ENCODE peak calls at places on chromosome 7, in six cellular contexts. One of them, this sample, is unnamed.

GRCh38 chr7:28572321-28573058 is 160.2 kb downstream of the CREB5 start:
- DNase-seq in GM23338: no peak
- DNase-seq in OCI-LY7: peak; percentile 45
- DNase-seq in H9: no peak
- DNase-seq in GM23248: no peak
- DNase-seq in astrocyte: no peak
- DNase-seq in this sample: no peak

GRCh38 chr7:38796636-38797501 is 112.1 kb downstream of the VPS41 start:
- DNase-seq in GM23338: peak; percentile 76
- DNase-seq in OCI-LY7: peak; percentile 55
- DNase-seq in H9: no peak
- DNase-seq in GM23248: peak; percentile 66
- DNase-seq in astrocyte: peak; percentile 27
- DNase-seq in this sample: peak; percentile 39

GRCh38 chr7:123355576-123356195 is 155.9 kb upstream of the SLC13A1 start:
- DNase-seq in GM23338: peak; percentile 30
- DNase-seq in OCI-LY7: no peak
- DNase-seq in H9: peak; percentile 34
- DNase-seq in GM23248: no peak
- DNase-seq in astrocyte: peak; percentile 6
- DNase-seq in this sample: no peak

GRCh38 chr7:138992052-138992531 is 10.9 kb upstream of the KIAA1549 start:
- DNase-seq in GM23338: no peak
- DNase-seq in OCI-LY7: no peak
- DNase-seq in H9: no peak
- DNase-seq in GM23248: peak; percentile 94
- DNase-seq in astrocyte: peak; percentile 87
- DNase-seq in this sample: no peak

GRCh38 chr7:97871659-97872024 is 566 bp downstream of the ASNS start:
- DNase-seq in GM23338: peak; percentile 59
- DNase-seq in OCI-LY7: peak; percentile 55
- DNase-seq in H9: peak; percentile 39
- DNase-seq in GM23248: no peak
- DNase-seq in astrocyte: no peak
- DNase-seq in this sample: no peak

GRCh38 chr7:148142660-148143248 is 447.8 kb upstream of the C7orf33 start:
- DNase-seq in GM23338: peak; percentile 73
- DNase-seq in OCI-LY7: peak; percentile 27
- DNase-seq in H9: no peak
- DNase-seq in GM23248: peak; percentile 41
- DNase-seq in astrocyte: no peak
- DNase-seq in this sample: peak; percentile 11

GRCh38 chr7:137169282-137169698 is 174.2 kb downstream of the PTN start:
- DNase-seq in GM23338: peak; percentile 88
- DNase-seq in OCI-LY7: peak; percentile 3
- DNase-seq in H9: peak; percentile 83
- DNase-seq in GM23248: peak; percentile 73
- DNase-seq in astrocyte: peak; percentile 71
- DNase-seq in this sample: no peak

GRCh38 chr7:77395543-77395942 is 20.6 kb downstream of the GSAP start:
- DNase-seq in GM23338: no peak
- DNase-seq in OCI-LY7: no peak
- DNase-seq in H9: no peak
- DNase-seq in GM23248: no peak
- DNase-seq in astrocyte: no peak
- DNase-seq in this sample: no peak

GRCh38 chr7:36084485-36085091 is 68.5 kb upstream of the EEPD1 start:
- DNase-seq in GM23338: peak; percentile 76
- DNase-seq in OCI-LY7: no peak
- DNase-seq in H9: peak; percentile 80
- DNase-seq in GM23248: peak; percentile 53
- DNase-seq in astrocyte: peak; percentile 73
- DNase-seq in this sample: no peak

GRCh38 chr7:105015631-105015965 is 1.6 kb downstream of the KMT2E start:
- DNase-seq in GM23338: peak; percentile 55
- DNase-seq in OCI-LY7: peak; percentile 47
- DNase-seq in H9: no peak
- DNase-seq in GM23248: peak; percentile 63
- DNase-seq in astrocyte: no peak
- DNase-seq in this sample: peak; percentile 50

GRCh38 chr7:32069251-32069650 is 956 bp downstream of the PDE1C start:
- DNase-seq in GM23338: no peak
- DNase-seq in OCI-LY7: no peak
- DNase-seq in H9: no peak
- DNase-seq in GM23248: no peak
- DNase-seq in astrocyte: no peak
- DNase-seq in this sample: no peak

GRCh38 chr7:157409149-157409752 is 72.4 kb downstream of the DNAJB6 start:
- DNase-seq in GM23338: no peak
- DNase-seq in OCI-LY7: no peak
- DNase-seq in H9: peak; percentile 34
- DNase-seq in GM23248: no peak
- DNase-seq in astrocyte: peak; percentile 55
- DNase-seq in this sample: no peak

GRCh38 chr7:157409753-157410727 is 73.2 kb downstream of the DNAJB6 start:
- DNase-seq in GM23338: no peak
- DNase-seq in OCI-LY7: no peak
- DNase-seq in H9: peak; percentile 45
- DNase-seq in GM23248: no peak
- DNase-seq in astrocyte: no peak
- DNase-seq in this sample: no peak

GRCh38 chr7:157407512-157408257 is 70.9 kb downstream of the DNAJB6 start:
- DNase-seq in GM23338: no peak
- DNase-seq in OCI-LY7: no peak
- DNase-seq in H9: no peak
- DNase-seq in GM23248: no peak
- DNase-seq in astrocyte: no peak
- DNase-seq in this sample: no peak

GRCh38 chr7:157406971-157407370 is 70.2 kb downstream of the DNAJB6 start:
- DNase-seq in GM23338: no peak
- DNase-seq in OCI-LY7: no peak
- DNase-seq in H9: no peak
- DNase-seq in GM23248: no peak
- DNase-seq in astrocyte: no peak
- DNase-seq in this sample: no peak

DNA sequence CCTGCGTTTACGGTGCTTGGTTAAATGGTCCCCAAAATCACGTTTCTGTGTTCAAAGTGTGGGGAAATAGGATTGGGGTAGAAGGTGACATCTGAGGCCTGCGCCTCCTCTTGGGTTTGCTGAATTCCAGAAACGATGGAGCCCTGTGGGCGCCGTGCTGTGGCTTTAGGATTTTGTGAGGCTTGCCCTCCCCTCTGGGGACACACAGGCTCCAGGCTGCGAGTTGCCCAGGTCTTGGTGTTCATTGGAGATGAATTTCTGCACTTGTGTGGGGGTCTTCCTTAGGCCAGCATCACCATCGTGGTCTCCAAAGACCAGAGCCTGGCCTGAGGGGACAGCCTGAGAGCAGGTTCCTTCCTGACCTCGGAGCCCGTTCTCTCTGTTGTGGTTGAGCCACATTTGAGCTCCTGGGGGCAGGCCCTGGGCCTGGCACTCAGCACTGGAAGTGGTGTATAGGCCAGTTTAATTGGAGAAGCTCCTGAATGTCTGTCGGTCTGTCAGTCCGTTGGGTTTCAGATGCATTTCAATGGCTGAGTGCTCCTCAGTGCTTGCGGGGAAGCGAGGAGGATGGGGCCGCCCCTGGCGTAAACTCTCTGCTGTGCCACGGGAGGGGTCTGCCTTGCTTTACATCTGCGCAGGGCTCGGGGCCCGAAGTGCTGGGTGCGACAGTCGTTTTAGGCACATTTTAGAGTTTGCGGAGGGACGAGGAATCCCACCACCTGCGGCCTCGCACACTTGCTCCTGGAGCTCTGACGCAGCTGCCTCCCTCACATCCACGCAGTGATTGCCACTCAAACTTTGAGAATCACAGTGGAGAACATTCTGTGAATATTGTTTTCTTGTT is 71.7 kb downstream of the DNAJB6 start:
- DNase-seq in GM23338: no peak
- DNase-seq in OCI-LY7: no peak
- DNase-seq in H9: no peak
- DNase-seq in GM23248: no peak
- DNase-seq in astrocyte: no peak
- DNase-seq in this sample: no peak
- H4K20me1 ChIP-seq in GM23338: peaks cover 43% of the 10 kb centered on the region
- H4K20me1 ChIP-seq in OCI-LY7: no peaks in the 10 kb centered on the region
- H4K20me1 ChIP-seq in H9: no peaks in the 10 kb centered on the region
- H4K20me1 ChIP-seq in GM23248: no peaks in the 10 kb centered on the region
- H4K20me1 ChIP-seq in astrocyte: peaks cover 78% of the 10 kb centered on the region
- H4K20me1 ChIP-seq in this sample: peaks cover 49% of the 10 kb centered on the region

GRCh38 chr7:1236132-1236655 is 3.5 kb downstream of the UNCX start:
- DNase-seq in GM23338: peak; percentile 60
- DNase-seq in OCI-LY7: no peak
- DNase-seq in H9: no peak
- DNase-seq in GM23248: no peak
- DNase-seq in astrocyte: no peak
- DNase-seq in this sample: no peak
- H4K20me1 ChIP-seq in GM23338: peaks cover 15% of the 10 kb centered on the region
- H4K20me1 ChIP-seq in OCI-LY7: no peaks in the 10 kb centered on the region
- H4K20me1 ChIP-seq in H9: no peaks in the 10 kb centered on the region
- H4K20me1 ChIP-seq in GM23248: no peaks in the 10 kb centered on the region
- H4K20me1 ChIP-seq in astrocyte: peaks cover 18% of the 10 kb centered on the region
- H4K20me1 ChIP-seq in this sample: no peaks in the 10 kb centered on the region

GRCh38 chr7:34057136-34057535 is 151.8 kb downstream of the BMPER start:
- DNase-seq in GM23338: no peak
- DNase-seq in OCI-LY7: no peak
- DNase-seq in H9: no peak
- DNase-seq in GM23248: no peak
- DNase-seq in astrocyte: no peak
- DNase-seq in this sample: no peak
- H4K20me1 ChIP-seq in GM23338: no peaks in the 10 kb centered on the region
- H4K20me1 ChIP-seq in OCI-LY7: no peaks in the 10 kb centered on the region
- H4K20me1 ChIP-seq in H9: no peaks in the 10 kb centered on the region
- H4K20me1 ChIP-seq in GM23248: no peaks in the 10 kb centered on the region
- H4K20me1 ChIP-seq in astrocyte: no peaks in the 10 kb centered on the region
- H4K20me1 ChIP-seq in this sample: no peaks in the 10 kb centered on the region

GRCh38 chr7:43502941-43503340 is 80.0 kb upstream of the STK17A start:
- DNase-seq in GM23338: no peak
- DNase-seq in OCI-LY7: no peak
- DNase-seq in H9: no peak
- DNase-seq in GM23248: no peak
- DNase-seq in astrocyte: no peak
- DNase-seq in this sample: no peak
- H4K20me1 ChIP-seq in GM23338: no peaks in the 10 kb centered on the region
- H4K20me1 ChIP-seq in OCI-LY7: no peaks in the 10 kb centered on the region
- H4K20me1 ChIP-seq in H9: no peaks in the 10 kb centered on the region
- H4K20me1 ChIP-seq in GM23248: no peaks in the 10 kb centered on the region
- H4K20me1 ChIP-seq in astrocyte: no peaks in the 10 kb centered on the region
- H4K20me1 ChIP-seq in this sample: no peaks in the 10 kb centered on the region

DNA sequence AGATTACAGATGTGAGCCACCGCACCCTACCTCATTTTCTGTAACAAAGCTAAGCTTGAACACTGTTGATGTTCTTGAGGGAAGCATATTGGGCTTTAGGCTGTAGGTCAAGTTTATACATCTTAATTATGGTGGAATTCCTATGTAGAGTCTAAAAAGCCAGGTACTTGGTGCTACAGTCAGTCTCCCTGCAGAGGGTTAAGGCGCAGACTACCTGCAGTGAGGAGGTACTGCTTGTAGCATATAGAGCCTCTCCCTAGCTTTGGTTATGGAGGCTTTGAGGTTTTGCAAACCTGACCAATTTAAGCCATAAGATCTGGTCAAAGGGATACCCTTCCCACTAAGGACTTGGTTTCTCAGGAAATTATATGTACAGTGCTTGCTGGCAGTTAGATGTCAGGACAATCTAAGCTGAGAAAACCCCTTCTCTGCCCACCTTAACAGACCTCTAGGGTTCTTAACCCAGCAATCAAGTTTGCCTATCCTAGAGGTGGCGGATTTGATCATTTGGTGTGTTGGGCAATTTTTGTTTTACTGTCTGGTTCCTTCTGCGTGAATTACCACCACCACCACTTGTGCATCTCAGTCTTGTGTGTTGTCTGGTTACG is 6.0 kb downstream of the PPIA start:
- DNase-seq in GM23338: no peak
- DNase-seq in OCI-LY7: no peak
- DNase-seq in H9: no peak
- DNase-seq in GM23248: no peak
- DNase-seq in astrocyte: no peak
- DNase-seq in this sample: no peak
- H4K20me1 ChIP-seq in GM23338: peaks cover 52% of the 10 kb centered on the region
- H4K20me1 ChIP-seq in OCI-LY7: peaks cover 29% of the 10 kb centered on the region
- H4K20me1 ChIP-seq in H9: no peaks in the 10 kb centered on the region
- H4K20me1 ChIP-seq in GM23248: peaks cover 20% of the 10 kb centered on the region
- H4K20me1 ChIP-seq in astrocyte: peaks cover 64% of the 10 kb centered on the region
- H4K20me1 ChIP-seq in this sample: peaks cover 56% of the 10 kb centered on the region

GRCh38 chr7:70723339-70723738 is 408.6 kb upstream of the GALNT17 start:
- DNase-seq in GM23338: no peak
- DNase-seq in OCI-LY7: no peak
- DNase-seq in H9: no peak
- DNase-seq in GM23248: no peak
- DNase-seq in astrocyte: no peak
- DNase-seq in this sample: no peak
- H4K20me1 ChIP-seq in GM23338: peaks cover 37% of the 10 kb centered on the region
- H4K20me1 ChIP-seq in OCI-LY7: no peaks in the 10 kb centered on the region
- H4K20me1 ChIP-seq in H9: no peaks in the 10 kb centered on the region
- H4K20me1 ChIP-seq in GM23248: no peaks in the 10 kb centered on the region
- H4K20me1 ChIP-seq in astrocyte: peaks cover 69% of the 10 kb centered on the region
- H4K20me1 ChIP-seq in this sample: peaks cover 71% of the 10 kb centered on the region

GRCh38 chr7:47391726-47392125 is 190.2 kb downstream of the TNS3 start:
- DNase-seq in GM23338: no peak
- DNase-seq in OCI-LY7: no peak
- DNase-seq in H9: no peak
- DNase-seq in GM23248: no peak
- DNase-seq in astrocyte: no peak
- DNase-seq in this sample: no peak

GRCh38 chr7:47392241-47392759 is 189.6 kb downstream of the TNS3 start:
- DNase-seq in GM23338: no peak
- DNase-seq in OCI-LY7: no peak
- DNase-seq in H9: no peak
- DNase-seq in GM23248: peak; percentile 79
- DNase-seq in astrocyte: peak; percentile 98
- DNase-seq in this sample: no peak

GRCh38 chr7:47394751-47395252 is 187.1 kb downstream of the TNS3 start:
- DNase-seq in GM23338: no peak
- DNase-seq in OCI-LY7: no peak
- DNase-seq in H9: no peak
- DNase-seq in GM23248: no peak
- DNase-seq in astrocyte: no peak
- DNase-seq in this sample: no peak

GRCh38 chr7:47394216-47394615 is 187.7 kb downstream of the TNS3 start:
- DNase-seq in GM23338: no peak
- DNase-seq in OCI-LY7: no peak
- DNase-seq in H9: no peak
- DNase-seq in GM23248: no peak
- DNase-seq in astrocyte: no peak
- DNase-seq in this sample: no peak

GRCh38 chr7:47393406-47393805 is 188.5 kb downstream of the TNS3 start:
- DNase-seq in GM23338: no peak
- DNase-seq in OCI-LY7: no peak
- DNase-seq in H9: no peak
- DNase-seq in GM23248: no peak
- DNase-seq in astrocyte: no peak
- DNase-seq in this sample: no peak
- H4K20me1 ChIP-seq in GM23338: peaks cover 3% of the 10 kb centered on the region
- H4K20me1 ChIP-seq in OCI-LY7: no peaks in the 10 kb centered on the region
- H4K20me1 ChIP-seq in H9: no peaks in the 10 kb centered on the region
- H4K20me1 ChIP-seq in GM23248: no peaks in the 10 kb centered on the region
- H4K20me1 ChIP-seq in astrocyte: peaks cover 87% of the 10 kb centered on the region
- H4K20me1 ChIP-seq in this sample: no peaks in the 10 kb centered on the region

This sample was measured in DND-41.